ENCODE peak calls at places on chromosomes 3 and 15, in ten cellular contexts. One of them, this sample, is unnamed.

GRCh38 chr3:186930639-186931486 is 537 bp downstream of the ST6GAL1 start:
- DNase-seq in tibial nerve: no peak
- DNase-seq in sigmoid colon: no peak
- DNase-seq in transverse colon: peak
- DNase-seq in esophagus muscularis mucosa: no peak
- DNase-seq in A549: peak
- DNase-seq in K562: peak
- DNase-seq in suprapubic skin: no peak
- DNase-seq in stomach: peak
- DNase-seq in ovary: peak
- DNase-seq in this sample: peak

GRCh38 chr15:70170096-70170699 is 72.5 kb upstream of the TLE3 start:
- DNase-seq in ovary: no peak
- DNase-seq in sigmoid colon: no peak
- DNase-seq in A549: no peak
- DNase-seq in esophagus muscularis mucosa: no peak
- DNase-seq in tibial nerve: no peak
- DNase-seq in K562: no peak
- DNase-seq in suprapubic skin: no peak
- DNase-seq in transverse colon: no peak
- DNase-seq in stomach: no peak
- DNase-seq in this sample: no peak

GRCh38 chr15:90305932-90306331 is 40.5 kb downstream of the NGRN start:
- DNase-seq in stomach: no peak
- DNase-seq in sigmoid colon: no peak
- DNase-seq in esophagus muscularis mucosa: no peak
- DNase-seq in K562: no peak
- DNase-seq in transverse colon: no peak
- DNase-seq in tibial nerve: no peak
- DNase-seq in ovary: no peak
- DNase-seq in suprapubic skin: no peak
- DNase-seq in A549: no peak
- DNase-seq in this sample: no peak

GRCh38 chr3:53806182-53807116 is 39.8 kb downstream of the CHDH start:
- DNase-seq in stomach: no peak
- DNase-seq in transverse colon: peak
- DNase-seq in ovary: no peak
- DNase-seq in sigmoid colon: peak
- DNase-seq in K562: no peak
- DNase-seq in esophagus muscularis mucosa: no peak
- DNase-seq in tibial nerve: no peak
- DNase-seq in A549: peak
- DNase-seq in suprapubic skin: peak
- DNase-seq in this sample: no peak

GRCh38 chr3:89216021-89216739 is 108.8 kb downstream of the EPHA3 start:
- DNase-seq in suprapubic skin: no peak
- DNase-seq in A549: no peak
- DNase-seq in transverse colon: no peak
- DNase-seq in tibial nerve: no peak
- DNase-seq in sigmoid colon: no peak
- DNase-seq in stomach: no peak
- DNase-seq in K562: no peak
- DNase-seq in ovary: no peak
- DNase-seq in esophagus muscularis mucosa: no peak
- DNase-seq in this sample: no peak

GRCh38 chr3:16113704-16114103 is 60.8 kb upstream of the GALNT15 start:
- DNase-seq in transverse colon: no peak
- DNase-seq in A549: peak
- DNase-seq in suprapubic skin: no peak
- DNase-seq in K562: no peak
- DNase-seq in esophagus muscularis mucosa: no peak
- DNase-seq in tibial nerve: no peak
- DNase-seq in ovary: no peak
- DNase-seq in sigmoid colon: no peak
- DNase-seq in stomach: no peak
- DNase-seq in this sample: no peak

GRCh38 chr3:170721563-170721962 is 135.7 kb upstream of the SLC7A14 start:
- DNase-seq in sigmoid colon: no peak
- DNase-seq in transverse colon: no peak
- DNase-seq in A549: no peak
- DNase-seq in esophagus muscularis mucosa: no peak
- DNase-seq in ovary: no peak
- DNase-seq in tibial nerve: no peak
- DNase-seq in suprapubic skin: no peak
- DNase-seq in K562: no peak
- DNase-seq in stomach: no peak
- DNase-seq in this sample: no peak

GRCh38 chr15:59662260-59662659 is 4.9 kb upstream of the GTF2A2 start:
- DNase-seq in sigmoid colon: no peak
- DNase-seq in ovary: no peak
- DNase-seq in transverse colon: no peak
- DNase-seq in A549: no peak
- DNase-seq in suprapubic skin: no peak
- DNase-seq in esophagus muscularis mucosa: no peak
- DNase-seq in stomach: no peak
- DNase-seq in tibial nerve: no peak
- DNase-seq in K562: no peak
- DNase-seq in this sample: no peak

GRCh38 chr3:171379281-171379680 is 80.9 kb downstream of the TNIK start:
- DNase-seq in A549: no peak
- DNase-seq in suprapubic skin: no peak
- DNase-seq in transverse colon: no peak
- DNase-seq in stomach: no peak
- DNase-seq in ovary: no peak
- DNase-seq in sigmoid colon: no peak
- DNase-seq in K562: no peak
- DNase-seq in esophagus muscularis mucosa: no peak
- DNase-seq in tibial nerve: no peak
- DNase-seq in this sample: no peak

GRCh38 chr15:65981837-65982696 is 112.8 kb downstream of the RAB11A start:
- DNase-seq in stomach: peak
- DNase-seq in suprapubic skin: no peak
- DNase-seq in transverse colon: peak
- DNase-seq in esophagus muscularis mucosa: no peak
- DNase-seq in K562: peak
- DNase-seq in ovary: no peak
- DNase-seq in A549: no peak
- DNase-seq in tibial nerve: no peak
- DNase-seq in sigmoid colon: no peak
- DNase-seq in this sample: peak

GRCh38 chr15:35312355-35312754 is 227.3 kb upstream of the NANOGP8 start:
- DNase-seq in A549: no peak
- DNase-seq in suprapubic skin: no peak
- DNase-seq in sigmoid colon: no peak
- DNase-seq in transverse colon: no peak
- DNase-seq in stomach: no peak
- DNase-seq in ovary: no peak
- DNase-seq in tibial nerve: no peak
- DNase-seq in K562: no peak
- DNase-seq in esophagus muscularis mucosa: no peak
- DNase-seq in this sample: no peak

GRCh38 chr15:55518009-55518408 is 10.0 kb upstream of the DNAAF4 start:
- DNase-seq in ovary: no peak
- DNase-seq in suprapubic skin: no peak
- DNase-seq in K562: no peak
- DNase-seq in tibial nerve: no peak
- DNase-seq in stomach: no peak
- DNase-seq in esophagus muscularis mucosa: no peak
- DNase-seq in A549: no peak
- DNase-seq in transverse colon: no peak
- DNase-seq in sigmoid colon: no peak
- DNase-seq in this sample: no peak

GRCh38 chr15:39597336-39597735 is 16.5 kb downstream of the THBS1 start:
- DNase-seq in sigmoid colon: no peak
- DNase-seq in transverse colon: no peak
- DNase-seq in tibial nerve: no peak
- DNase-seq in esophagus muscularis mucosa: no peak
- DNase-seq in A549: no peak
- DNase-seq in stomach: no peak
- DNase-seq in suprapubic skin: no peak
- DNase-seq in K562: no peak
- DNase-seq in ovary: no peak
- DNase-seq in this sample: no peak

GRCh38 chr15:39598186-39598850 is 17.4 kb downstream of the THBS1 start:
- DNase-seq in tibial nerve: no peak
- DNase-seq in A549: no peak
- DNase-seq in esophagus muscularis mucosa: no peak
- DNase-seq in stomach: no peak
- DNase-seq in suprapubic skin: no peak
- DNase-seq in ovary: no peak
- DNase-seq in sigmoid colon: no peak
- DNase-seq in K562: no peak
- DNase-seq in transverse colon: no peak
- DNase-seq in this sample: no peak

GRCh38 chr15:39598958-39599845 is 18.3 kb downstream of the THBS1 start:
- DNase-seq in A549: no peak
- DNase-seq in stomach: no peak
- DNase-seq in ovary: no peak
- DNase-seq in esophagus muscularis mucosa: no peak
- DNase-seq in sigmoid colon: no peak
- DNase-seq in suprapubic skin: no peak
- DNase-seq in tibial nerve: no peak
- DNase-seq in K562: no peak
- DNase-seq in transverse colon: no peak
- DNase-seq in this sample: no peak

GRCh38 chr15:39596358-39597051 is 15.6 kb downstream of the THBS1 start:
- DNase-seq in esophagus muscularis mucosa: no peak
- DNase-seq in K562: no peak
- DNase-seq in sigmoid colon: no peak
- DNase-seq in tibial nerve: no peak
- DNase-seq in A549: no peak
- DNase-seq in suprapubic skin: no peak
- DNase-seq in stomach: no peak
- DNase-seq in ovary: no peak
- DNase-seq in transverse colon: no peak
- DNase-seq in this sample: no peak

DNA sequence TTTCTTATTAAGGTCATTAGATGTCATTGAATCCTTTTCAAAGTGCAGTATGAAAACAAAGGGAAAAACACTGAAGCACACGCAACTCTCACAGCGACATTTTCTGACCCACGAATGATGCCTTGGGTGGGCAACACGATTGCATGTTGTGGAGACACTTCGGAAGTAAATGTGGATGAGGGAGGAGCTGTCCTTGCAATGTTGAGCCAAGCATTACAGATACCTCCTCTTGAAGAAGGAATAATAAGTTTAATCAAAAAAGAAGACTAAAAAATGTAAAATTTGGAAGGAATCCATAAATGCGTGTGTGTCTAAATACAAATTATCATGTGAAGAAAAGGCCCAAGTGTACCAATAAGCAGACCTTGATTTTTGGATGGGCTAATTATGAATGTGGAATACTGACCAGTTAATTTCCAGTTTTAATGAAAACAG is 16.9 kb downstream of the THBS1 start:
- DNase-seq in K562: no peak
- DNase-seq in suprapubic skin: no peak
- DNase-seq in tibial nerve: no peak
- DNase-seq in ovary: no peak
- DNase-seq in A549: no peak
- DNase-seq in transverse colon: no peak
- DNase-seq in esophagus muscularis mucosa: no peak
- DNase-seq in stomach: no peak
- DNase-seq in sigmoid colon: no peak
- DNase-seq in this sample: no peak
- H3K4me3 ChIP-seq in K562: no peak
- H3K4me3 ChIP-seq in suprapubic skin: no peak
- H3K4me3 ChIP-seq in tibial nerve: no peak
- H3K4me3 ChIP-seq in ovary: no peak
- H3K4me3 ChIP-seq in A549: no peak
- H3K4me3 ChIP-seq in transverse colon: no peak
- H3K4me3 ChIP-seq in esophagus muscularis mucosa: no peak
- H3K4me3 ChIP-seq in stomach: no peak
- H3K4me3 ChIP-seq in sigmoid colon: no peak
- H3K4me3 ChIP-seq in this sample: no peak

GRCh38 chr3:168620854-168621253 is 525.1 kb upstream of the GOLIM4 start:
- DNase-seq in esophagus muscularis mucosa: no peak
- DNase-seq in A549: peak
- DNase-seq in transverse colon: peak
- DNase-seq in tibial nerve: no peak
- DNase-seq in sigmoid colon: no peak
- DNase-seq in suprapubic skin: no peak
- DNase-seq in stomach: peak
- DNase-seq in K562: no peak
- DNase-seq in ovary: no peak
- DNase-seq in this sample: no peak
- TF ChIP-seq EP300 in esophagus muscularis mucosa: no peak
- TF ChIP-seq EP300 in A549: no peak
- TF ChIP-seq EP300 in transverse colon: no peak
- TF ChIP-seq EP300 in tibial nerve: no peak
- TF ChIP-seq EP300 in sigmoid colon: no peak
- TF ChIP-seq EP300 in suprapubic skin: no peak
- TF ChIP-seq EP300 in stomach: no peak
- TF ChIP-seq EP300 in K562: no peak
- TF ChIP-seq EP300 in ovary: no peak
- TF ChIP-seq EP300 in this sample: no peak

DNA sequence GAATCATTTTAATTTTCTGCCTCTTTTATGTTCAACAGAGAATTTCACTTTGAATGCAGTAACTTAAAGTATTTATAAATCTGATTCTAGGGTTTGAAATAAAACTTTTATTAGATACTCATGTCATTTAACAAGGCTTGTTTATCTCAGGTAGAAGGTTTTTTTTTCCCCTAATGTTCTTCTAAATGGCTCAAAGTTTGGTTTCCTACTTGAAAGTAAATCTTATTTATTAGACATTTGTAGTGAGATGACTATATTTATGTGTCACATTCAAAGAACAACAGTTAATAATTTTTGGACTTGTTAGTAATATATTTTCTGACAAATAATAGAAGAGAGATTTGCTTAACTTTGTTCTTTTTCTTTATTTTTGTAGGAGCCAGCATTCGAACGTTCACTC is 63.9 kb downstream of the NEO1 start:
- DNase-seq in ovary: no peak
- DNase-seq in esophagus muscularis mucosa: no peak
- DNase-seq in transverse colon: no peak
- DNase-seq in suprapubic skin: no peak
- DNase-seq in A549: no peak
- DNase-seq in tibial nerve: no peak
- DNase-seq in sigmoid colon: no peak
- DNase-seq in K562: no peak
- DNase-seq in stomach: no peak
- DNase-seq in this sample: no peak
- H3K4me3 ChIP-seq in ovary: no peak
- H3K4me3 ChIP-seq in esophagus muscularis mucosa: no peak
- H3K4me3 ChIP-seq in transverse colon: no peak
- H3K4me3 ChIP-seq in suprapubic skin: no peak
- H3K4me3 ChIP-seq in A549: no peak
- H3K4me3 ChIP-seq in tibial nerve: no peak
- H3K4me3 ChIP-seq in sigmoid colon: no peak
- H3K4me3 ChIP-seq in K562: no peak
- H3K4me3 ChIP-seq in stomach: no peak
- H3K4me3 ChIP-seq in this sample: no peak

DNA sequence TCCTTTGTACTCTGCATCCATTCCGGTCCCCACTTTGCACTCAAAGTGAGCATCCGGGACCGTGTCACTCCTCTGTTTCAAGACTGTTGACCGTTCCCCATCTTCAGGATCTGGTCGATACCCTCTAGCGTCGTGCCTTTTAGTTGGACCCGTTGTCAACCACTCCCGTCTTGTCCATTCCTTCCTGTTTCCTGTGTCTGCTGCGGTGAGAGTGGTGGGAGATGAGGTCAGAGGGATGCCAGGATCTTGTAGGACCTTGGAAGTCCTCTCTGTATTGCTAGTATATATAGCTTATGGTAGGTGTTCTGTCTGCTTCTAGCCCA is 624 bp downstream of the BRK1 start:
- DNase-seq in ovary: no peak
- DNase-seq in stomach: no peak
- DNase-seq in esophagus muscularis mucosa: no peak
- DNase-seq in transverse colon: no peak
- DNase-seq in K562: peak
- DNase-seq in A549: no peak
- DNase-seq in tibial nerve: no peak
- DNase-seq in sigmoid colon: no peak
- DNase-seq in suprapubic skin: no peak
- DNase-seq in this sample: no peak
- TF ChIP-seq EP300 in ovary: no peak
- TF ChIP-seq EP300 in stomach: no peak
- TF ChIP-seq EP300 in esophagus muscularis mucosa: no peak
- TF ChIP-seq EP300 in transverse colon: no peak
- TF ChIP-seq EP300 in K562: no peak
- TF ChIP-seq EP300 in A549: no peak
- TF ChIP-seq EP300 in tibial nerve: no peak
- TF ChIP-seq EP300 in sigmoid colon: no peak
- TF ChIP-seq EP300 in suprapubic skin: no peak
- TF ChIP-seq EP300 in this sample: no peak